ENCODE peak calls at places on chromosome 1, in six cellular contexts. M is BE2C, H is OCI-M1, S is coronary artery, I is activated T-helper 1 cell treated with Interleukin-2 at 50 U/mL for 16 hours, F is GM23248. T is an unnamed sample.

GRCh38 chr1:181099152-181100014 is 10.9 kb downstream of the IER5 start:
- DNase-seq in M (no peak), H (peak), S (no peak), I (no peak), F (peak), T (peak)

GRCh38 chr1:235714205-235714897 is 64.8 kb upstream of the GNG4 start:
- DNase-seq in M (no peak), H (no peak), S (no peak), I (no peak), F (no peak), T (peak)

GRCh38 chr1:230185076-230186001 is 118.3 kb downstream of the GALNT2 start:
- DNase-seq in M (no peak), H (no peak), S (no peak), I (no peak), F (no peak), T (no peak)

GRCh38 chr1:116426401-116426800 is 53.4 kb downstream of the ATP1A1 start:
- DNase-seq in M (no peak), H (no peak), S (no peak), I (no peak), F (no peak), T (no peak)

GRCh38 chr1:156624814-156625435 is 5.7 kb downstream of the HAPLN2 start:
- DNase-seq in M (no peak), H (no peak), S (no peak), I (no peak), F (no peak), T (no peak)

GRCh38 chr1:6141601-6142000 is 38.5 kb downstream of the CHD5 start:
- DNase-seq in M (no peak), H (no peak), S (no peak), I (no peak), F (no peak), T (peak)

GRCh38 chr1:214123061-214123784 is 135.4 kb downstream of the PROX1 start:
- DNase-seq in M (peak), H (peak), S (no peak), I (no peak), F (peak), T (peak)

GRCh38 chr1:161792740-161793139 is 26.6 kb downstream of the ATF6 start:
- DNase-seq in M (no peak), H (peak), S (no peak), I (no peak), F (peak), T (peak)

GRCh38 chr1:178908358-178908757 is 37.5 kb upstream of the ANGPTL1 start:
- DNase-seq in M (no peak), H (no peak), S (no peak), I (no peak), F (peak), T (no peak)

GRCh38 chr1:108947871-108948525 is 15.3 kb downstream of the CLCC1 start:
- DNase-seq in M (no peak), H (no peak), S (no peak), I (no peak), F (peak), T (no peak)

GRCh38 chr1:46285730-46286477 is 17.5 kb downstream of the LRRC41 start:
- DNase-seq in M (peak), H (no peak), S (no peak), I (no peak), F (no peak), T (peak)

GRCh38 chr1:207988326-207989005 is 77.5 kb upstream of the CD34 start:
- DNase-seq in M (no peak), H (peak), S (no peak), I (no peak), F (no peak), T (no peak)

GRCh38 chr1:212712451-212713303 is 13.0 kb upstream of the BATF3 start:
- DNase-seq in M (no peak), H (no peak), S (no peak), I (no peak), F (peak), T (no peak)

T was measured in SJCRH30.